ENCODE peak calls at places on chromosomes 2 and 18, in four cellular contexts. X is uterus, J is prostate gland, O is adipocyte. B is an unnamed sample. For H3K4me1, the result is how much of the 10 kb centered on the place peaks cover.

GRCh38 chr2:148599112-148599991 is 45.2 kb upstream of the EPC2 start:
- DNase-seq in J (no peak), O (no peak), X (no peak), B (no peak)

GRCh38 chr2:64214281-64215115 is 70.3 kb upstream of the PELI1 start:
- DNase-seq in O (no peak), J (no peak), X (peak), B (no peak)

GRCh38 chr18:11175266-11175947 is 26.0 kb upstream of the PIEZO2 start:
- DNase-seq in O (peak), X (no peak), J (no peak), B (no peak)

GRCh38 chr2:9310390-9310789 is 103.8 kb downstream of the ASAP2 start:
- DNase-seq in X (peak), J (no peak), O (peak), B (peak)

GRCh38 chr2:225937625-225938024 is 538.1 kb downstream of the NYAP2 start:
- DNase-seq in J (no peak), X (no peak), O (peak), B (no peak)

GRCh38 chr2:240411261-240412160 is 24.0 kb upstream of the GPC1 start:
- DNase-seq in J (no peak), X (peak), O (no peak), B (peak)

GRCh38 chr2:238418196-238418998 is 8.3 kb upstream of the ASB1 start:
- DNase-seq in J (peak), O (peak), X (no peak), B (no peak)

GRCh38 chr2:232085179-232085578 is 123.7 kb downstream of the DIS3L2 start:
- DNase-seq in J (no peak), O (no peak), X (no peak), B (no peak)

GRCh38 chr2:186130678-186131511 is 355.2 kb upstream of the ZC3H15 start:
- DNase-seq in J (no peak), O (no peak), X (no peak), B (no peak)

GRCh38 chr18:44681039-44681595 is 429 bp downstream of the SETBP1 start:
- DNase-seq in O (peak), X (peak), J (no peak), B (no peak)

GRCh38 chr2:240522406-240522805 is 35.4 kb downstream of the ANKMY1 start:
- DNase-seq in J (no peak), O (no peak), X (no peak), B (no peak)

GRCh38 chr2:128198666-128199065 is 107.7 kb downstream of the UGGT1 start:
- DNase-seq in X (no peak), J (no peak), O (no peak), B (no peak)

DNA sequence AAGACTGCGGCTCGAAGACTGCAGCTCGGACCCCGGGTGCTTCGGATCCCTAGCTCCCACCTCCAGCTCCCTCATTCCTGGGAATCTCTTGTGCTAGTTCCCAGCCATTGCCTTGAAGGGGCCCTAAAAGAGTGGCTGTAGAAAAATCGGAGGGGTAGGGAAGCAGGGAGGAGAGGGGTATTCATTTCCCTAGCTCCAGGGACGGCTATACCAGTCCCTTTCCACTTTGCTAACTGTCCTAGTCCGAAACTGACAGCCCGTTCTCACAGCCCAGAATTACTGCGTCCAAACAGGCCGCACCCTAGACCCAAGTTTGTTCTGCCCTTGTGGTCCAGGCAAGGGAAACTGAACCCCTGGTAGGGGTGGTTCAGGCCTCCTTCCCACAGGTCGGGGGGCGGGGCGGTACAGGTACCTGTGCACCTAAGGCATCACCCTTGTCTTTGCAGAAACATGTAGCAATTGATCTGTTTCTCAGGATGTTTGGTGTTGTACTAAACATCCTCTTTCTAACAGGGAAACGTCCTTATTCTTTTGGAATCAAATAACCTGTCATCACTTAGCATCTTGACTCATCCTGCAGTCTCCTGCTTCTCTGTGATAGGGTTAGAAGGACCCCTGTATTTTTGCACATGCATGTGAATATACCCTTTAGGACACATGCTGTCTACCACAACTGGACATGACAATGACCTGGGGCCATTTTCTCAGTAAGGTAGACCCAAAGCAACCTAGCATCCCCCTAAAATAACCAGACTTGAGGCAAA is 4.0 kb downstream of the EMX1 start:
- DNase-seq in O (no peak), J (no peak), X (no peak), B (no peak)
- H3K4me1 ChIP-seq in O (under half), J (under half), X (under half), B (half or more)

DNA sequence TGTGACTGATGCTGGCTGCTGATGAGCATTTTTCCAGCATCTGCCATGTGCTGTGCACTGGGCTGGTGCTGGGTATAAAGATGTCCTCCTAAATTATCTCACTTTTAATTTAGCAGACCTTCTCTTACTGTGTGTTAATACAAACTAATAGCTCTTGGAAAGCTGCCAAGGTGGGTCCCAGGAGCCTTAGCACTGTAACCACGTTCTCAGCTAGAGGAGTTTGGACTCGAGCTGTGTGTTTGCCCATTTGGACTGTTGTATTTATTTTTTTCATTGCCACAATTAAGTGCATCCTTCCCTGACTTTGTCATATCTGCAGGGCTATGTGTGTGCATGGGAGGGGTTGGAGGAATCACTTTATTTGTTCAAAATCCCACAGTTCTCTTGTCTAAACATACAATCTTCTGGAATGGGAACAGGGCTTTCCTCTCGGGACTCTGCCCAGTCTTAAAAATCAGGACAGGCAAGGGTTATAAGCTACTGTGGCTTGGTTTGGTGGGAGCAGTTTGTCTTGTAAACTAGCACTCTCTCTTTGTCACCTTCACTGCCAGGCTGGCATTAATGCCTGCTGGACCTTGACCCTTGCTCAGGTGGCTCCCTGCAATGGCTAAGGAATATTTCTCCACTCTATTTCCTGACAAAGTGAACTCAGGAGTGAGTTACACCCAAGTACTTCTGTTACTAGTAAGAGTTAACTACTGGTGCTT is 129.7 kb upstream of the MGAT5 start:
- DNase-seq in X (no peak), J (no peak), O (peak), B (no peak)
- H3K4me1 ChIP-seq in X (under half), J (under half), O (under half), B (under half)

GRCh38 chr18:13379930-13380665 is 161.5 kb downstream of the LDLRAD4 start:
- DNase-seq in J (no peak), O (no peak), X (no peak), B (no peak)
- H3K4me1 ChIP-seq in J (under half), O (under half), X (under half), B (under half)

GRCh38 chr2:172431428-172431827 is 4.0 kb downstream of the ITGA6 start:
- DNase-seq in X (peak), J (peak), O (no peak), B (no peak)
- H3K4me1 ChIP-seq in X (under half), J (under half), O (under half), B (under half)

GRCh38 chr2:10868021-10868420 is 43.7 kb upstream of the KCNF1 start:
- DNase-seq in J (no peak), X (no peak), O (no peak), B (no peak)
- H3K4me1 ChIP-seq in J (under half), X (under half), O (under half), B (under half)

GRCh38 chr2:6776125-6776524 is 89.6 kb downstream of the CMPK2 start:
- DNase-seq in X (no peak), O (no peak), J (no peak), B (no peak)
- H3K4me1 ChIP-seq in X (under half), O (under half), J (under half), B (under half)

GRCh38 chr2:43454791-43455190 is 141.0 kb downstream of the THADA start:
- DNase-seq in X (no peak), J (no peak), O (no peak), B (no peak)
- H3K4me1 ChIP-seq in X (under half), J (under half), O (half or more), B (under half)

GRCh38 chr2:68768461-68768860 is 33.9 kb downstream of the ARHGAP25 start:
- DNase-seq in J (no peak), X (no peak), O (no peak), B (no peak)
- H3K4me1 ChIP-seq in J (under half), X (under half), O (under half), B (under half)

GRCh38 chr2:165793779-165794519 is at the start of gene GALNT3:
- DNase-seq in O (peak), J (peak), X (no peak), B (peak)
- H3K4me1 ChIP-seq in O (under half), J (under half), X (under half), B (under half)

GRCh38 chr2:666441-666840 is 10.8 kb downstream of the TMEM18 start:
- DNase-seq in J (no peak), O (no peak), X (no peak), B (peak)

GRCh38 chr2:667332-668000 is 9.7 kb downstream of the TMEM18 start:
- DNase-seq in J (no peak), X (no peak), O (peak), B (peak)

GRCh38 chr2:661215-661635 is 16.0 kb downstream of the TMEM18 start:
- DNase-seq in X (no peak), J (no peak), O (no peak), B (no peak)

GRCh38 chr2:665340-666073 is 11.7 kb downstream of the TMEM18 start:
- DNase-seq in X (no peak), O (no peak), J (no peak), B (no peak)

DNA sequence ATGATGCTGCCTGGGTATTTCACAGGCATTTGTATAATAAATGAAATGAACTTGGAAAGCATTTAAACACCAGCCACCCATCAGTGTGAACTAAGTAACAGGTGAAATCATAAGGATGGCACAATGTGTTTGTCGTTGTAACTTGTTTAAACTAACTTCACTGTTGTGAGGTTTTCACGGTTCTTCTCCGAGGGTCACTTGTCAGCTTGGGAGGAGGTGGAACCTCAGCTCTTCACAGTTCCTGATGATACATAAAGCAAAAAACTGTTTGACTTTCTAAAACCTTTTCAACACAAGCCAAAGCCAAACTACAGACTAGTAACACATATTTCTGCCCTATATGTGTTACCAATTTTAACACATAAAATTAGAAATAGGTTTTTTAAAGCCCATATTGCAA is 13.1 kb downstream of the TMEM18 start:
- DNase-seq in X (no peak), J (no peak), O (no peak), B (no peak)
- H3K4me1 ChIP-seq in X (under half), J (under half), O (under half), B (under half)